ENCODE peak calls at places on chromosomes 13 and 19, in seven cellular contexts. K is IMR-90, V is spleen, H is A549, I is body of pancreas, B is tibial nerve, A is NB4. F is an unnamed sample.

GRCh38 chr13:34166406-34166805 is 348.5 kb downstream of the RFC3 start:
- DNase-seq in K (no peak), V (no peak), H (no peak), I (no peak), B (no peak), A (no peak), F (no peak)

GRCh38 chr19:17406039-17406886 is 833 bp upstream of the BST2 start:
- DNase-seq in K (no peak), V (no peak), H (no peak), I (peak), B (no peak), A (peak), F (no peak)

GRCh38 chr13:38577048-38577447 is 109.8 kb upstream of the FREM2 start:
- DNase-seq in K (no peak), V (no peak), H (no peak), I (no peak), B (no peak), A (no peak), F (no peak)

GRCh38 chr13:75687145-75687763 is 51.1 kb downstream of the LMO7 start:
- DNase-seq in K (peak), V (no peak), H (peak), I (no peak), B (no peak), A (peak), F (no peak)

GRCh38 chr13:41942462-41943094 is 18.3 kb downstream of the VWA8 start:
- DNase-seq in K (peak), V (no peak), H (peak), I (no peak), B (no peak), A (peak), F (peak)

GRCh38 chr13:40644838-40645620 is 21.4 kb downstream of the FOXO1 start:
- DNase-seq in K (no peak), V (no peak), H (no peak), I (no peak), B (no peak), A (no peak), F (no peak)

GRCh38 chr19:33813391-33814101 is 16.9 kb downstream of the KCTD15 start:
- DNase-seq in K (no peak), V (peak), H (no peak), I (no peak), B (no peak), A (no peak), F (no peak)

GRCh38 chr13:40617801-40618356 is 48.6 kb downstream of the FOXO1 start:
- DNase-seq in K (no peak), V (no peak), H (no peak), I (no peak), B (no peak), A (no peak), F (no peak)

GRCh38 chr19:14383556-14383897 is 2.3 kb downstream of the ADGRE5 start:
- DNase-seq in K (peak), V (no peak), H (no peak), I (no peak), B (no peak), A (peak), F (peak)

GRCh38 chr13:29935309-29935981 is 85.0 kb upstream of the UBL3 start:
- DNase-seq in K (no peak), V (peak), H (no peak), I (peak), B (no peak), A (peak), F (no peak)

GRCh38 chr13:60318186-60318585 is 78.8 kb upstream of the TDRD3 start:
- DNase-seq in K (no peak), V (no peak), H (no peak), I (no peak), B (no peak), A (no peak), F (no peak)

GRCh38 chr19:48975947-48976847 is 11.1 kb downstream of the FTL start:
- DNase-seq in K (no peak), V (no peak), H (no peak), I (no peak), B (no peak), A (peak), F (no peak)

GRCh38 chr19:39941615-39942507 is 7.4 kb upstream of the FCGBP start:
- DNase-seq in K (peak), V (no peak), H (no peak), I (peak), B (no peak), A (peak), F (no peak)

GRCh38 chr13:99651016-99651415 is 149.7 kb downstream of the TM9SF2 start:
- DNase-seq in K (no peak), V (no peak), H (no peak), I (no peak), B (no peak), A (no peak), F (no peak)

GRCh38 chr19:45215391-45216191 is 29.6 kb downstream of the EXOC3L2 start:
- DNase-seq in K (no peak), V (peak), H (no peak), I (peak), B (no peak), A (no peak), F (no peak)

GRCh38 chr13:71864981-71865857 is 1.8 kb downstream of the DACH1 start:
- DNase-seq in K (no peak), V (peak), H (no peak), I (peak), B (no peak), A (peak), F (peak)

GRCh38 chr13:64912141-64912540 is 2318.0 kb downstream of the PCDH9 start:
- DNase-seq in K (peak), V (no peak), H (peak), I (no peak), B (no peak), A (no peak), F (no peak)

GRCh38 chr13:63190742-63191141 is 1775.1 kb upstream of the PCDH20 start:
- DNase-seq in K (peak), V (no peak), H (peak), I (no peak), B (no peak), A (no peak), F (no peak)

GRCh38 chr19:50401505-50402450 is 17.0 kb upstream of the SPIB start:
- DNase-seq in K (no peak), V (no peak), H (no peak), I (no peak), B (no peak), A (no peak), F (no peak)

GRCh38 chr13:43023244-43023931 is at the start of gene DNAJC15:
- DNase-seq in K (peak), V (peak), H (no peak), I (peak), B (peak), A (peak), F (peak)

GRCh38 chr19:30552593-30552992 is 180.4 kb downstream of the ZNF536 start:
- DNase-seq in K (no peak), V (no peak), H (no peak), I (no peak), B (no peak), A (no peak), F (no peak)

GRCh38 chr13:108787709-108788394 is 158.4 kb downstream of the MYO16 start:
- DNase-seq in K (no peak), V (no peak), H (no peak), I (no peak), B (no peak), A (no peak), F (no peak)

GRCh38 chr13:83350569-83350968 is 531.7 kb downstream of the SLITRK1 start:
- DNase-seq in K (peak), V (no peak), H (peak), I (no peak), B (no peak), A (no peak), F (no peak)

GRCh38 chr19:38152461-38153379 is 71.3 kb downstream of the DPF1 start:
- DNase-seq in K (peak), V (no peak), H (no peak), I (no peak), B (no peak), A (no peak), F (peak)

GRCh38 chr13:108433976-108434375 is 164.5 kb downstream of the TNFSF13B start:
- DNase-seq in K (no peak), V (no peak), H (no peak), I (no peak), B (no peak), A (no peak), F (no peak)

GRCh38 chr13:75907044-75907443 is 270.9 kb downstream of the LMO7 start:
- DNase-seq in K (no peak), V (no peak), H (no peak), I (no peak), B (no peak), A (no peak), F (no peak)

GRCh38 chr13:50788551-50788950 is 54.9 kb downstream of the DLEU7 start:
- DNase-seq in K (peak), V (no peak), H (no peak), I (no peak), B (no peak), A (no peak), F (no peak)

GRCh38 chr19:46952874-46953273 is 66.8 kb upstream of the NPAS1 start:
- DNase-seq in K (no peak), V (no peak), H (no peak), I (no peak), B (no peak), A (no peak), F (no peak)

GRCh38 chr13:44271031-44271433 is 102.6 kb upstream of the SERP2 start:
- DNase-seq in K (peak), V (no peak), H (peak), I (no peak), B (no peak), A (no peak), F (no peak)

GRCh38 chr19:48302600-48302959 is 22.8 kb upstream of the EMP3 start:
- DNase-seq in K (no peak), V (no peak), H (no peak), I (no peak), B (no peak), A (no peak), F (no peak)

GRCh38 chr13:93190006-93190405 is 36.6 kb upstream of the GPC6 start:
- DNase-seq in K (no peak), V (no peak), H (no peak), I (no peak), B (no peak), A (no peak), F (no peak)

GRCh38 chr13:64078025-64078424 is 2662.4 kb upstream of the PCDH20 start:
- DNase-seq in K (no peak), V (no peak), H (no peak), I (no peak), B (no peak), A (no peak), F (no peak)

DNA sequence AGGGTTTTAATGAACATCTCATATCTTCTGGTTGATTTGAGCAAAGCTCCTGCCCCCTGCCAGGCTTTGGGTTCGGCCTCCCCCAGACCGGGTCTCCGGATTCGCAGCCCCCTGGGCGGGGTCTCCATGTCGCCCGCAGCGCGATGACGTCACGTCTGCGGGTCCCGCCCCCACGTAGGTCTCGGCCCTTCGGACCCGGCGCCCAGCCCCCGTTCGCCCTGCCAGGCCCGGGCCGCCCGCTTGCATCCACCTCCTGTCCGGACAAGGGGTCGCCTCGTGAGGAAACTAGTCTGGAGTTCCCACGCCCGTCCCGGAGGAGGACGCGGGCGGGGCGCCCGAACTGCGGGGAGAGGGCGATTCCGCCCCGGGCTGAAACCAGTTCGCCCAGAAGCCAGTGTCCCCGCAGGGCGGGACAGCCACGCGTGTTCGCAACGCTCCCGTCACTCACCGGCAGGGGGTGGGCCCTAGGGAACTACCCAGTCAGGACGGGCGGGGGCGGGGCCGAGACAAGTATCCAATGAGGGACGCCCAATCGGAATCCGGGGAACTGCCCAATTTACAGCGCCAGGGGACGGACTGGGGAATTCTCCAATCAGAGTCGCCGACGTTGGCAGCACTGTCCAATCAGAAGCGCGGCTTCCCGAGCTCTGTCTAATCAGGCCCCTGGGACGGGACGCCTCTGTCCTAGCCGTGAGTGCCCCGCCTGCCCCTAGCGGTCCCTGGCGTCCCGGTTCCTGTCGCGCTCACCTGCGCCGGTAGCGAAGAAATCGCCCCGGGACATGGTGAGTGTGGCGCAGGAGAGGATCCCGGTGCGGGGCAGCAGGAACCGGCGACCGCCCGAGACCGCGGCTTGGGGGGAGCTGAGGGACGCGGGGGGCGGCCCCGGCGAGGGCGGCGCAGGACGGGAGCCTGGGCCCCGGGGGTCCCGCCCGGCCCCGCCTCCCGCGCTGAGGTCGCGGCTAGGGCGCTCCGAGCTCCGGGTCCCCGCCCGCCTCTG is at the start of gene ZNF555:
- DNase-seq in K (peak), V (peak), H (peak), I (peak), B (peak), A (peak), F (peak)
- TF ChIP-seq POLR2A in K (peak), V (no peak), H (peak), I (peak), B (peak), A (peak), F (peak)

DNA sequence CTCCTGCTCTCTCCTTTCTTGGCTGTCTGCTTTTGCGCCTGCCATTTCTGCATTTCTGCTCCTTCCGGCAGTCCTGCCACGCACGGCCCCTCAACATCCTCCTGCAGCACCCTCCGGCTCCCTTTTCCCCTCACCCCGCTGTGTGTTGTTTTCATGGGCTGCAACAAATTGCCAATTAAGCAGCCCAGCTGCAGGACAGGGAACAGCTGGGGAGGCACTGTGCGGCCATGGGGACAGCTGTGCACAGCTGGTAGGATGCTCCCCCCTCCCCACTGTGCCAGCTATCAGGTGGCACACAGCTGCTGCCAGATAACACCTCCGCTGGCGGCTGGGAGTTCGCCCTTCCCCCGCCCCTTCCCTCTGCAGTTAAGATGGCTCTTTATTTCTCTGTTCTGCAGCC is 25.4 kb downstream of the LYL1 start:
- DNase-seq in K (no peak), V (no peak), H (no peak), I (no peak), B (no peak), A (no peak), F (peak)
- TF ChIP-seq POLR2A in K (no peak), V (no peak), H (no peak), I (no peak), B (no peak), A (no peak), F (peak)

GRCh38 chr19:36528194-36528920 is at the start of gene ZNF260:
- DNase-seq in K (peak), V (peak), H (peak), I (peak), B (peak), A (peak), F (peak)
- TF ChIP-seq POLR2A in K (peak), V (no peak), H (peak), I (peak), B (peak), A (peak), F (peak)

GRCh38 chr19:4715529-4716221 is 8.0 kb downstream of the DPP9 start:
- DNase-seq in K (no peak), V (no peak), H (no peak), I (peak), B (no peak), A (no peak), F (no peak)

GRCh38 chr19:4720037-4720700 is 3.5 kb downstream of the DPP9 start:
- DNase-seq in K (no peak), V (no peak), H (no peak), I (no peak), B (no peak), A (no peak), F (no peak)

GRCh38 chr19:4719499-4719866 is 4.2 kb downstream of the DPP9 start:
- DNase-seq in K (no peak), V (no peak), H (no peak), I (no peak), B (no peak), A (no peak), F (no peak)

GRCh38 chr19:4717966-4718701 is 5.5 kb downstream of the DPP9 start:
- DNase-seq in K (no peak), V (no peak), H (peak), I (no peak), B (no peak), A (no peak), F (no peak)

GRCh38 chr19:4717191-4717965 is 6.3 kb downstream of the DPP9 start:
- DNase-seq in K (peak), V (no peak), H (peak), I (no peak), B (peak), A (no peak), F (no peak)
- TF ChIP-seq POLR2A in K (no peak), V (no peak), H (no peak), I (no peak), B (no peak), A (no peak), F (no peak)

DNA sequence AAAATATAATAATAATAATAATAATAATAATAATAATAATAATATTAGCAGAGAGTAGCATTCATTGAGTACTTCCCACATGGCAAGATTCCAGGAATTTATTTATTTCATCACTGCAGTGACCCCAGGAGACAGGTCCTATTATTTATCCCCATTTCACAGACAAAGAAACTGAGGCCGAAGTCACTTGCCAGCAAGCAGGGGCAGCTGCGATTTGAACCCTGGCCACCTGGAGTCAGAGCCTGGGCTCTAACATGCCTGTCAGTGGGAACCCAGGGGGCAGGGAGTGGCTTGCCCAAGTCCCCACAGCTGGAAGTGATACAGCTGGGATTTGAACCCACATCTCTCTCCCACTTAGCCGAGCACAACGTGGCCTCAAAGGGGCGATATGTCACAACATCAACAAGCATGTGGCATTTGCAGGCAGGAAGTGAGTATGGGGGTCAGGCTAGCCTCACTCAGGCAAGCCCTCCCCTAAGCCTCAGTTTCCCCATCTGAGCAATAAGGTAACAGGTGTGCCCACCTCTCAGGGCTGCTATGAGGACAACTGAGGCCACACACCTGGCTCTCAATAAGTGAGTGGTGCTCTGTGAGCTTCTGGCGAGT is 2.9 kb downstream of the SHFL start:
- DNase-seq in K (no peak), V (no peak), H (no peak), I (no peak), B (no peak), A (peak), F (no peak)
- TF ChIP-seq POLR2A in K (no peak), V (no peak), H (no peak), I (no peak), B (no peak), A (no peak), F (no peak)

GRCh38 chr19:1592023-1592754 is 476 bp downstream of the MBD3 start:
- DNase-seq in K (peak), V (peak), H (peak), I (peak), B (peak), A (peak), F (peak)

GRCh38 chr19:1587872-1588271 is 4.8 kb downstream of the MBD3 start:
- DNase-seq in K (no peak), V (no peak), H (no peak), I (no peak), B (no peak), A (no peak), F (no peak)

GRCh38 chr19:1591421-1592022 is 1.1 kb downstream of the MBD3 start:
- DNase-seq in K (no peak), V (no peak), H (no peak), I (peak), B (no peak), A (no peak), F (no peak)

GRCh38 chr19:1590641-1591397 is 1.8 kb downstream of the MBD3 start:
- DNase-seq in K (no peak), V (no peak), H (peak), I (no peak), B (no peak), A (peak), F (peak)

DNA sequence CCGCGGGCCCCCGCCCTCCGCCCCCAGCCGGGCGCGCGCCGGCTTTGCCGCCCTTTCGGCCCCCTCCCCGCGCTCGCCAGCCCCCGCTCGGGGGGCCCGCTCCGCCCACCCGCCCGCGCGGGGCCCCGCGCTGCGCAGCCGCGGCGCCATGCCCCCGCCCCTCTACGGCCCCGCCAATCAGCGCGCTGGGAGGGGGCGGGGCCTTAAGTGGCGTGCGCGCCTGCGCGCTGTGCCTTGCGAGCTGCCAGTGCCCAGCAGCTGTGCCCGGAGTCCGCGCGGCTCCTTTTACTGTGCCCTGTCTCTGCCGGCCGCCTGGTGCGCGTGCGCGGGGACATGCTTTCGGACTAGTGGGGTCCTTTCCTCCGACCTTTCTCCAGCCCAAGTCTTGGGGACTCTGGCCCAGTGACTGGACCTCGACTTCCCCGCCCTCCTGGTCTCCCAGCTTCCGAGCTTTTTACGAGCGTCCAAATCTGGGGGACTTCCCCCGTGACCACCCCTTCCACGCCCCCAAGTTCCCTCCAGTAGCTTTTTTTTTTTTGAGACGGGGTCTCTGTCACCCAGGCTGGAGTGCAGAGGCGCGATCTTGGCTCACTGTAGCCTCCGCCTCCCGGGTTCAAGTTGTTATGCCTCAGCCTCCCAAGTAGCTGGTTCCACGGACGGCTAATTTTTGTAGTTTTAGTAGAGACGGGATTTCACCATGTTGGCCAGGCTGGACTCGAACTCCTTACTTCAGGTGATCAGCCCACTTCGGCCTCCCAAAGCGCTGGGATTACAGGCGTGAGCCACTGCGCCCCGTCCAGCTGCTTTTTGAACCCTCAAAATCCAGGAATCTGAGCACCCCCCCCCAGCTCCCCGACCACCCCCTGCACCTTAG is at the start of gene MBD3:
- DNase-seq in K (peak), V (peak), H (peak), I (peak), B (peak), A (peak), F (peak)
- TF ChIP-seq POLR2A in K (no peak), V (no peak), H (peak), I (peak), B (no peak), A (peak), F (peak)